ENCODE peak calls at places on chromosomes 11 and 22, in nine cellular contexts. X, B, Z, U, K, T, R, O and W are unnamed samples.

GRCh38 chr11:266676-267439 is 11.3 kb upstream of the NLRP6 start:
- DNase-seq in X (peak; percentile 34), B (no peak), Z (peak; percentile 48), U (no peak), K (no peak), T (peak; percentile 27), R (peak; percentile 53), O (peak; percentile 68), W (peak; percentile 18)

GRCh38 chr11:76794371-76795284 is 11.5 kb downstream of the TSKU start:
- DNase-seq in X (no peak), B (no peak), Z (no peak), U (no peak), K (no peak), T (no peak), R (no peak), O (no peak), W (no peak)

GRCh38 chr11:103491777-103492176 is 382.6 kb downstream of the DYNC2H1 start:
- DNase-seq in X (no peak), B (peak; percentile 12), Z (peak; percentile 6), U (no peak), K (no peak), T (no peak), R (no peak), O (no peak), W (no peak)

GRCh38 chr11:80414766-80415165 is 973.9 kb upstream of the TENM4 start:
- DNase-seq in X (no peak), B (peak; percentile 40), Z (no peak), U (no peak), K (no peak), T (no peak), R (no peak), O (no peak), W (no peak)

GRCh38 chr11:66920978-66921784 is 37.0 kb downstream of the PC start:
- DNase-seq in X (no peak), B (no peak), Z (no peak), U (no peak), K (no peak), T (no peak), R (no peak), O (no peak), W (no peak)

GRCh38 chr11:46387456-46387855 is 4.1 kb downstream of the CHRM4 start:
- DNase-seq in X (no peak), B (no peak), Z (no peak), U (no peak), K (no peak), T (no peak), R (no peak), O (no peak), W (no peak)

GRCh38 chr11:69352715-69353325 is 58.9 kb downstream of the MYEOV start:
- DNase-seq in X (no peak), B (peak; percentile 72), Z (peak; percentile 65), U (peak; percentile 99), K (no peak), T (no peak), R (no peak), O (no peak), W (peak; percentile 95)

GRCh38 chr11:116513894-116514293 is 258.9 kb downstream of the BUD13 start:
- DNase-seq in X (no peak), B (no peak), Z (peak; percentile 54), U (peak; percentile 28), K (no peak), T (no peak), R (no peak), O (no peak), W (peak; percentile 62)

GRCh38 chr11:46003647-46004046 is 81.2 kb downstream of the LARGE2 start:
- DNase-seq in X (no peak), B (no peak), Z (no peak), U (peak; percentile 31), K (no peak), T (no peak), R (no peak), O (no peak), W (peak; percentile 62)

GRCh38 chr22:37345863-37346514 is 63.7 kb downstream of the CYTH4 start:
- DNase-seq in X (no peak), B (no peak), Z (no peak), U (peak; percentile 97), K (no peak), T (no peak), R (no peak), O (no peak), W (peak; percentile 87)

GRCh38 chr22:46321387-46321775 is 14.1 kb upstream of the TRMU start:
- DNase-seq in X (no peak), B (no peak), Z (no peak), U (no peak), K (no peak), T (no peak), R (no peak), O (no peak), W (no peak)

GRCh38 chr22:37764622-37765021 is 43.1 kb upstream of the GCAT start:
- DNase-seq in X (no peak), B (no peak), Z (no peak), U (no peak), K (no peak), T (no peak), R (no peak), O (no peak), W (no peak)

GRCh38 chr22:30882181-30882771 is 86.3 kb downstream of the MORC2 start:
- DNase-seq in X (no peak), B (no peak), Z (no peak), U (no peak), K (no peak), T (no peak), R (no peak), O (peak; percentile 38), W (no peak)

GRCh38 chr11:108524422-108524821 is 26.2 kb upstream of the POGLUT3 start:
- DNase-seq in X (no peak), B (no peak), Z (no peak), U (no peak), K (no peak), T (no peak), R (no peak), O (no peak), W (no peak)

GRCh38 chr11:44775366-44776356 is 48.9 kb downstream of the TSPAN18 start:
- DNase-seq in X (peak; percentile 49), B (peak; percentile 71), Z (peak; percentile 78), U (peak; percentile 28), K (peak; percentile 61), T (peak; percentile 49), R (peak; percentile 51), O (no peak), W (peak; percentile 56)

GRCh38 chr11:92269021-92269420 is 44.4 kb downstream of the FAT3 start:
- DNase-seq in X (no peak), B (peak; percentile 67), Z (peak; percentile 77), U (peak; percentile 42), K (no peak), T (no peak), R (no peak), O (no peak), W (peak; percentile 64)

GRCh38 chr11:101470881-101471535 is 112.8 kb downstream of the TRPC6 start:
- DNase-seq in X (no peak), B (no peak), Z (peak; percentile 3), U (peak; percentile 75), K (no peak), T (no peak), R (no peak), O (no peak), W (peak; percentile 57)

GRCh38 chr11:28615542-28615941 is 507.4 kb downstream of the METTL15 start:
- DNase-seq in X (no peak), B (no peak), Z (peak; percentile 73), U (no peak), K (no peak), T (no peak), R (no peak), O (no peak), W (no peak)

GRCh38 chr11:6194065-6194581 is 4.9 kb upstream of the OR52W1 start:
- DNase-seq in X (no peak), B (no peak), Z (no peak), U (no peak), K (no peak), T (no peak), R (no peak), O (no peak), W (no peak)

GRCh38 chr11:28152743-28153142 is 44.6 kb downstream of the METTL15 start:
- DNase-seq in X (no peak), B (no peak), Z (no peak), U (no peak), K (no peak), T (no peak), R (no peak), O (no peak), W (no peak)

GRCh38 chr11:96338910-96339703 is 3.9 kb downstream of the MAML2 start:
- DNase-seq in X (peak; percentile 9), B (no peak), Z (no peak), U (peak; percentile 84), K (no peak), T (peak; percentile 44), R (peak; percentile 67), O (no peak), W (peak; percentile 91)

GRCh38 chr22:46370584-46371373 is 35.3 kb downstream of the TRMU start:
- DNase-seq in X (peak; percentile 68), B (no peak), Z (no peak), U (no peak), K (no peak), T (no peak), R (no peak), O (peak; percentile 74), W (no peak)

GRCh38 chr11:3165152-3165705 is at the start of gene OSBPL5:
- DNase-seq in X (peak; percentile 43), B (peak; percentile 55), Z (peak; percentile 22), U (peak; percentile 59), K (peak; percentile 80), T (peak; percentile 41), R (peak; percentile 12), O (peak; percentile 93), W (peak; percentile 85)

GRCh38 chr11:65482306-65482850 is 16.5 kb upstream of the MALAT1 start:
- DNase-seq in X (no peak), B (no peak), Z (no peak), U (no peak), K (no peak), T (no peak), R (no peak), O (no peak), W (no peak)
- H3K27ac ChIP-seq in X (no peak overlapping the region), B (peak overlapping the region; percentile 99), Z (peak overlapping the region; percentile 93), U (peak overlapping the region; percentile 68), K (no peak overlapping the region), T (no peak overlapping the region), R (no peak overlapping the region), O (no peak overlapping the region), W (peak overlapping the region; percentile 99)

GRCh38 chr11:111634981-111635705 is 32.9 kb downstream of the SIK2 start:
- DNase-seq in X (no peak), B (no peak), Z (no peak), U (peak; percentile 66), K (no peak), T (no peak), R (no peak), O (no peak), W (peak; percentile 39)
- H3K27ac ChIP-seq in X (no peak overlapping the region), B (no peak overlapping the region), Z (no peak overlapping the region), U (peak overlapping the region; percentile 37), K (peak overlapping the region; percentile 38), T (no peak overlapping the region), R (no peak overlapping the region), O (peak overlapping the region; percentile 3), W (peak overlapping the region; percentile 50)

GRCh38 chr22:29146771-29147170 is 58.9 kb upstream of the EMID1 start:
- DNase-seq in X (no peak), B (no peak), Z (no peak), U (no peak), K (no peak), T (no peak), R (no peak), O (peak; percentile 18), W (no peak)
- H3K27ac ChIP-seq in X (no peak overlapping the region), B (no peak overlapping the region), Z (no peak overlapping the region), U (no peak overlapping the region), K (no peak overlapping the region), T (no peak overlapping the region), R (no peak overlapping the region), O (no peak overlapping the region), W (no peak overlapping the region)

GRCh38 chr22:42645938-42646568 is 3.1 kb downstream of the CYB5R3 start:
- DNase-seq in X (no peak), B (no peak), Z (no peak), U (no peak), K (peak; percentile 54), T (no peak), R (no peak), O (no peak), W (peak; percentile 31)
- H3K27ac ChIP-seq in X (no peak overlapping the region), B (peak overlapping the region; percentile 90), Z (no peak overlapping the region), U (no peak overlapping the region), K (peak overlapping the region; percentile 90), T (no peak overlapping the region), R (no peak overlapping the region), O (peak overlapping the region; percentile 87), W (peak overlapping the region; percentile 94)